ENCODE peak calls at places on chromosomes 4 and X, in eight cellular contexts. V is CD4-positive, CD25-positive, alpha-beta regulatory T cell; O is heart right ventricle; J is psoas muscle; K is cardiac muscle cell; X is A549; U is epithelial cell of prostate; A is ovary. R is an unnamed sample.
A peak's percentile ranks its signal among the peaks of the same experiment; 100 is the strongest.

GRCh38 chr4:18636001-18636680 is 614.6 kb upstream of the LCORL start:
- DNase-seq in J (no peak), U (no peak), O (no peak), X (no peak), K (no peak), A (no peak), V (no peak), R (no peak)

GRCh38 chrX:112846114-112846513 is 5.5 kb upstream of the AMOT start:
- DNase-seq in U (no peak), V (no peak), K (no peak), X (no peak), J (no peak), A (peak; percentile 30), O (no peak), R (no peak)

GRCh38 chr4:794911-795725 is 30.8 kb downstream of the CPLX1 start:
- DNase-seq in U (no peak), A (no peak), K (no peak), V (no peak), X (no peak), J (no peak), O (no peak), R (no peak)

GRCh38 chrX:140040397-140040796 is 75.1 kb upstream of the CXorf66 start:
- DNase-seq in X (peak; percentile 21), U (peak; percentile 16), V (no peak), O (no peak), A (no peak), K (no peak), J (no peak), R (no peak)

GRCh38 chr4:147578057-147578476 is 39.1 kb upstream of the TMEM184C start:
- DNase-seq in K (no peak), X (peak; percentile 84), A (peak; percentile 19), U (peak; percentile 97), V (no peak), J (no peak), O (no peak), R (no peak)

GRCh38 chr4:156672924-156673323 is 298.7 kb downstream of the PDGFC start:
- DNase-seq in K (no peak), U (no peak), A (no peak), V (no peak), O (no peak), J (no peak), X (no peak), R (no peak)

GRCh38 chrX:47815901-47816845 is 20.5 kb upstream of the ZNF81 start:
- DNase-seq in U (no peak), J (no peak), O (no peak), X (peak; percentile 26), V (no peak), K (no peak), A (no peak), R (no peak)

GRCh38 chr4:181147421-181147951 is 1095.7 kb upstream of the TENM3 start:
- DNase-seq in U (no peak), O (no peak), A (no peak), X (no peak), J (no peak), V (no peak), K (no peak), R (no peak)

GRCh38 chr4:64272432-64272831 is 136.8 kb downstream of the TECRL start:
- DNase-seq in A (no peak), U (no peak), V (no peak), J (no peak), K (no peak), X (no peak), O (peak; percentile 18), R (no peak)

GRCh38 chr4:183139972-183140570 is 41.0 kb downstream of the WWC2 start:
- DNase-seq in K (no peak), V (no peak), A (no peak), J (no peak), U (no peak), O (no peak), X (no peak), R (no peak)

GRCh38 chr4:150244600-150244999 is 166.4 kb downstream of the DCLK2 start:
- DNase-seq in J (no peak), O (no peak), U (no peak), K (no peak), X (peak; percentile 27), V (no peak), A (no peak), R (no peak)

DNA sequence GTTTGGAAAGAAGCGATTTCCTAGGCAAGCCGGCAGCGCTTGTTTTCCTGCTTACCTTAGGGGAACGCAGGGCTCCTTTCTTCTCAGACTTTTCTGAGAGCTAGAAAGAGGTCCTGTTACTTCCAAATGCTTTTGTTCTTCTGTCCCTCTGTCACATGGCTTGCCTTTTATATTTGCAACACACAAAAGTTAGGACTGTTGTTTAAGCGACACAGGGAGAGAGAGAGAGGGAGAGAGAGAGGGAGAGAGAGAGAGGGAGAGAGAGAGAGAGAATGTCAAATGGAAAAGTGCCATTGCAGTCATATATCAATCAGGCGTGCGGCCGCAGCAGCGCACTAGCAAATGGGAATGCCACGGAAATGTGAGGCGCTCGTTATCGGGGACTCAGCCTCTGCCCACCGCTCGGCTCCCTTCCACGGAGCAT is at the start of gene NDP:
- DNase-seq in U (no peak), J (no peak), A (no peak), X (no peak), O (no peak), V (no peak), K (peak; percentile 16), R (no peak)
- H3K27ac ChIP-seq in U (no peak within 1 kb of the TSS), J (no peak within 1 kb of the TSS), A (no peak within 1 kb of the TSS), X (no peak within 1 kb of the TSS), O (no peak within 1 kb of the TSS), V (no peak within 1 kb of the TSS), K (no peak within 1 kb of the TSS), R (no peak within 1 kb of the TSS)

GRCh38 chr4:52995341-52996030 is 133.4 kb downstream of the RASL11B start:
- DNase-seq in X (no peak), K (no peak), V (no peak), A (no peak), O (no peak), J (no peak), U (no peak), R (no peak)

GRCh38 chr4:52998413-52998812 is 136.3 kb downstream of the RASL11B start:
- DNase-seq in A (no peak), O (no peak), X (no peak), V (peak; percentile 51), J (no peak), U (no peak), K (no peak), R (no peak)

GRCh38 chr4:52997132-52997416 is 135.0 kb downstream of the RASL11B start:
- DNase-seq in K (no peak), V (no peak), A (peak; percentile 66), X (no peak), O (no peak), U (no peak), J (no peak), R (no peak)

GRCh38 chr4:52993771-52994170 is 131.7 kb downstream of the RASL11B start:
- DNase-seq in U (no peak), A (peak; percentile 53), O (peak; percentile 32), J (no peak), K (no peak), V (no peak), X (no peak), R (no peak)

GRCh38 chr4:52996261-52997131 is 134.4 kb downstream of the RASL11B start:
- DNase-seq in K (peak; percentile 30), X (no peak), A (peak; percentile 79), J (peak; percentile 16), U (no peak), V (no peak), O (peak; percentile 21), R (no peak)
- H3K27ac ChIP-seq in K (peak overlapping the region; percentile 60), X (no peak overlapping the region), A (peak overlapping the region; percentile 63), J (no peak overlapping the region), U (no peak overlapping the region), V (no peak overlapping the region), O (peak overlapping the region; percentile 62), R (no peak overlapping the region)

DNA sequence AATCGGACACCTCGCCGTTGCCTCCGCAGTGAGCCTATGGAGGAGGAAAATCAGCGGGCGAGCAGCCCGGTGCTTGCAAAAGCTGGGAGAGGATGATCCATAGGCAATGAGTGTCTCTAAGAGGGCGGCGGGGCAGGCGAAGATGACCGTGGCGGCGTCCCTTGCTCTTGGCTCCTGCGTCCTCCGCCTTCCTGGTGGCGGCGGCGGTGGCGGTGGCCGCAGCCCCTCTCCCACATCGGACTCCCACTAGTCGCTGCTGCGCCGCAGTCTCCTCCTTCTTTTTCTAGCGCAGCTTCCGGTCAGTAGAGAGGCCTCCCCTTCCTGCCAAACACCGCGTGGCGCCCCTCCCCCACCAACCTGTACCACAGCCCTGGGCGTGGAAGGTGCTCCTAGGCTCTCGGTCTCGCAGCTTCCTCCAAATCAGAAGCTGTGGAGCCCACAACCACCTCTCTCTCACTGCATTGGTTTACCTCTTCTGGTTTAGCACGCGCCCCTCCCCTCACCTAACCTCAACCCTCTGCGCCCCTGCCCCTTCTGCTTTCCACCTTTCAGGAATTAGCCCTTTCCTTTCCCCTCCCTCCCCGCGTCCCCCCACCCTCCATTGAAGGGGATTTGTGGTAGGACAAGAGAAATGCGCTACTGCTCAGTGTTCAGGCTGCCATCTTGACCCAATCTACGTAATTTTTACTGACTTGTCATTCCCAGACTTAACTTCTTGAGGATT is at the start of gene SPIN3:
- DNase-seq in X (peak; percentile 93), U (no peak), A (peak; percentile 83), V (peak; percentile 77), J (peak; percentile 79), O (peak; percentile 82), K (peak; percentile 90), R (peak; percentile 16)
- H3K27ac ChIP-seq in X (peak within 1 kb of the TSS; percentile 84), U (peak within 1 kb of the TSS; percentile 56), A (peak within 1 kb of the TSS; percentile 49), V (peak within 1 kb of the TSS; percentile 47), J (peak within 1 kb of the TSS; percentile 80), O (peak within 1 kb of the TSS; percentile 68), K (peak within 1 kb of the TSS; percentile 84), R (peak within 1 kb of the TSS; percentile 55)

GRCh38 chr4:6769984-6770420 is 12.5 kb upstream of the KIAA0232 start:
- DNase-seq in K (no peak), U (no peak), J (no peak), O (no peak), X (no peak), V (no peak), A (no peak), R (no peak)

GRCh38 chr4:6771229-6771671 is 11.3 kb upstream of the KIAA0232 start:
- DNase-seq in O (peak; percentile 81), A (no peak), K (no peak), J (peak; percentile 85), V (no peak), U (no peak), X (no peak), R (no peak)

GRCh38 chr4:6769138-6769983 is 13.2 kb upstream of the KIAA0232 start:
- DNase-seq in X (no peak), V (peak; percentile 72), K (no peak), A (no peak), U (no peak), J (no peak), O (no peak), R (no peak)

GRCh38 chr4:6772223-6772928 is 10.2 kb upstream of the KIAA0232 start:
- DNase-seq in V (no peak), O (no peak), X (no peak), J (no peak), K (no peak), A (no peak), U (no peak), R (no peak)

DNA sequence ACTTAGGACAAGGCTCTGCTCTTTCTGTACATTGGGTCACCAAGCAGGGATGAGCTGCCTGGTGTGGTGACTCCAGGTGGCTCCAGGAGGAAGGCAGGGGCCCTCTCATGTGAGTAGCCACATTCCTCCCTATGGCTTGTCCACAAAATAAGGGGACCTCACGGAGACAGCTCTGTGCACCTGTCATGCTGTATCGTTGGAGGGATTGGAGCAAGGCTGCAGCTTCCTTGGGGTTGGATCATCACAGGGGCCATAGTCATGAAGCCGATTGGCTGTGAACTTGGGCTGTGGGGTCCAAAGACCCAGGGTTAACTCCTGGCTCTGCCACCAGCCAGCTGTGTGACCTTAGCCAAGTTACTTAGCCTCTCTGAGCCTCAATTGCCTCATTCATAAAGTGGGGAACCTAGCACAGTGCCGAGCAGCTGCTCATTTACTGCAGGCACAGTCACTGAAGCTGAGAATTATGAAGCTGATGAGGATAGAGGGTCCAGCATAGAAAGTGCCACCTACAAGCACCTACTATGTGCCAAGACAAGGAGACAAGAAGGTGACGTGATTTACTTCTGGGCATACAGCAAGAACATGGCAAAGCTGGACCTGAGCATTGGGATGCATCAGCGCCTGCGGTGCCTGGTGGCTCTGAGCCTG is 11.8 kb upstream of the KIAA0232 start:
- DNase-seq in K (no peak), U (no peak), V (no peak), X (no peak), O (no peak), A (no peak), J (no peak), R (no peak)
- H3K27ac ChIP-seq in K (no peak overlapping the region), U (no peak overlapping the region), V (no peak overlapping the region), X (no peak overlapping the region), O (peak overlapping the region; percentile 87), A (no peak overlapping the region), J (peak overlapping the region; percentile 89), R (no peak overlapping the region)